ENCODE peak calls at places on chromosome 14, in six cellular contexts. A is foreskin fibroblast; B is A549; R is H4; F is activated naive CD4-positive, alpha-beta T cell treated with anti-CD3 and anti-CD28 coated beads, Interleukin-2, amount 10 ng/mL, durations not matched to agents 7 days and 5 days; Z is GF-D8. L is an unnamed sample.

GRCh38 chr14:103343164-103343879 is 9.3 kb downstream of the EIF5 start:
- DNase-seq in Z (no peak), F (no peak), R (no peak), A (no peak), B (no peak), L (no peak)

GRCh38 chr14:104923596-104924420 is 871 bp upstream of the PLD4 start:
- DNase-seq in Z (no peak), F (no peak), R (no peak), B (no peak), A (no peak), L (no peak)

GRCh38 chr14:74888164-74889158 is 6.7 kb downstream of the DLST start:
- DNase-seq in B (no peak), Z (no peak), A (no peak), F (no peak), R (no peak), L (no peak)

GRCh38 chr14:64873506-64874220 is 6.0 kb downstream of the SPTB start:
- DNase-seq in R (no peak), F (no peak), B (no peak), A (no peak), Z (no peak), L (no peak)

GRCh38 chr14:92412912-92413311 is 89.9 kb downstream of the SLC24A4 start:
- DNase-seq in A (no peak), B (no peak), R (no peak), F (no peak), Z (no peak), L (no peak)

GRCh38 chr14:67410313-67410712 is 1.7 kb downstream of the PLEK2 start:
- DNase-seq in F (no peak), A (no peak), B (no peak), R (no peak), Z (no peak), L (no peak)

GRCh38 chr14:96145116-96145864 is 59.3 kb upstream of the BDKRB2 start:
- DNase-seq in A (peak; percentile 54), R (peak; percentile 38), B (no peak), Z (no peak), F (no peak), L (no peak)

GRCh38 chr14:36215217-36215598 is 38.7 kb upstream of the PTCSC3 start:
- DNase-seq in R (no peak), Z (no peak), F (no peak), B (no peak), A (no peak), L (no peak)

GRCh38 chr14:74664717-74665116 is 48.2 kb downstream of the AREL1 start:
- DNase-seq in R (no peak), Z (no peak), F (no peak), B (no peak), A (no peak), L (no peak)

GRCh38 chr14:22320353-22320733 is 268.7 kb downstream of the DAD1 start:
- DNase-seq in F (no peak), B (no peak), Z (no peak), A (no peak), R (no peak), L (no peak)

GRCh38 chr14:70052990-70053389 is 135.8 kb downstream of the SLC8A3 start:
- DNase-seq in F (peak; percentile 54), A (peak; percentile 15), R (no peak), Z (no peak), B (no peak), L (no peak)

GRCh38 chr14:64656986-64657385 is 47.2 kb upstream of the PLEKHG3 start:
- DNase-seq in Z (no peak), F (no peak), A (peak; percentile 68), B (no peak), R (no peak), L (no peak)

GRCh38 chr14:40601063-40601462 is 1005.6 kb upstream of the LRFN5 start:
- DNase-seq in R (no peak), B (no peak), F (no peak), A (no peak), Z (no peak), L (no peak)

GRCh38 chr14:56310643-56311042 is 192.4 kb downstream of the PELI2 start:
- DNase-seq in R (no peak), B (no peak), F (no peak), Z (no peak), A (no peak), L (no peak)

GRCh38 chr14:94047581-94047980 is 21.4 kb downstream of the OTUB2 start:
- DNase-seq in B (no peak), F (no peak), Z (no peak), A (no peak), R (no peak), L (no peak)

GRCh38 chr14:36649872-36650650 is 11.6 kb upstream of the PAX9 start:
- DNase-seq in R (no peak), Z (no peak), F (no peak), A (no peak), B (no peak), L (no peak)

GRCh38 chr14:64159588-64159987 is 134.6 kb downstream of the ESR2 start:
- DNase-seq in A (no peak), F (no peak), Z (no peak), B (no peak), R (no peak), L (no peak)

GRCh38 chr14:25406818-25407217 is 356.9 kb upstream of the STXBP6 start:
- DNase-seq in F (no peak), A (no peak), Z (no peak), R (peak; percentile 30), B (no peak), L (peak; percentile 51)

GRCh38 chr14:33435911-33436310 is 497.2 kb downstream of the NPAS3 start:
- DNase-seq in R (peak; percentile 49), F (no peak), Z (no peak), A (no peak), B (no peak), L (no peak)

GRCh38 chr14:53927171-53927570 is 29.5 kb downstream of the BMP4 start:
- DNase-seq in R (peak; percentile 23), F (no peak), Z (no peak), A (peak; percentile 75), B (no peak), L (no peak)

GRCh38 chr14:99602054-99602787 is 1.8 kb downstream of the CCDC85C start:
- DNase-seq in B (no peak), F (no peak), A (no peak), Z (no peak), R (no peak), L (no peak)